ENCODE peak calls at places on chromosomes 3 and 15, in nine cellular contexts. One of them, this sample, is unnamed.
A peak's percentile ranks its signal among the peaks of the same experiment; 100 is the strongest.

GRCh38 chr3:45986303-45986982 is 9.2 kb downstream of the FYCO1 start:
- DNase-seq in colonic mucosa: peak; percentile 67
- DNase-seq in endothelial cell of umbilical vein: peak; percentile 76
- DNase-seq in neural progenitor cell: no peak
- DNase-seq in fibroblast of lung: peak; percentile 67
- DNase-seq in neuronal stem cell: no peak
- DNase-seq in IMR-90: peak; percentile 87
- DNase-seq in HCT116: no peak
- DNase-seq in mesendoderm: no peak
- DNase-seq in this sample: no peak

GRCh38 chr3:193572426-193572908 is 17.8 kb upstream of the ATP13A4 start:
- DNase-seq in mesendoderm: peak; percentile 79
- DNase-seq in IMR-90: peak; percentile 64
- DNase-seq in neuronal stem cell: peak; percentile 63
- DNase-seq in HCT116: peak; percentile 65
- DNase-seq in colonic mucosa: peak; percentile 75
- DNase-seq in fibroblast of lung: peak; percentile 70
- DNase-seq in endothelial cell of umbilical vein: peak; percentile 69
- DNase-seq in neural progenitor cell: peak; percentile 81
- DNase-seq in this sample: peak; percentile 87

GRCh38 chr3:14472471-14473351 is 67.4 kb downstream of the GRIP2 start:
- DNase-seq in endothelial cell of umbilical vein: peak; percentile 79
- DNase-seq in neural progenitor cell: no peak
- DNase-seq in neuronal stem cell: no peak
- DNase-seq in fibroblast of lung: peak; percentile 88
- DNase-seq in colonic mucosa: peak; percentile 29
- DNase-seq in IMR-90: peak; percentile 92
- DNase-seq in HCT116: peak; percentile 32
- DNase-seq in mesendoderm: peak; percentile 88
- DNase-seq in this sample: peak; percentile 83

GRCh38 chr3:120622457-120622856 is 26.3 kb downstream of the NDUFB4 start:
- DNase-seq in neuronal stem cell: no peak
- DNase-seq in HCT116: no peak
- DNase-seq in mesendoderm: no peak
- DNase-seq in endothelial cell of umbilical vein: no peak
- DNase-seq in neural progenitor cell: no peak
- DNase-seq in colonic mucosa: no peak
- DNase-seq in fibroblast of lung: no peak
- DNase-seq in IMR-90: no peak
- DNase-seq in this sample: no peak

GRCh38 chr3:194489736-194490612 is 3.2 kb upstream of the ATP13A3 start:
- DNase-seq in IMR-90: peak; percentile 62
- DNase-seq in neural progenitor cell: no peak
- DNase-seq in neuronal stem cell: no peak
- DNase-seq in colonic mucosa: no peak
- DNase-seq in endothelial cell of umbilical vein: peak; percentile 63
- DNase-seq in fibroblast of lung: peak; percentile 56
- DNase-seq in mesendoderm: no peak
- DNase-seq in HCT116: no peak
- DNase-seq in this sample: no peak

GRCh38 chr15:74130089-74130848 is at the start of gene ISLR2:
- DNase-seq in neuronal stem cell: no peak
- DNase-seq in fibroblast of lung: no peak
- DNase-seq in IMR-90: no peak
- DNase-seq in mesendoderm: no peak
- DNase-seq in colonic mucosa: no peak
- DNase-seq in endothelial cell of umbilical vein: no peak
- DNase-seq in neural progenitor cell: peak; percentile 67
- DNase-seq in HCT116: no peak
- DNase-seq in this sample: no peak

GRCh38 chr15:50247819-50248650 is 17.5 kb downstream of the HDC start:
- DNase-seq in endothelial cell of umbilical vein: no peak
- DNase-seq in neuronal stem cell: no peak
- DNase-seq in mesendoderm: peak; percentile 47
- DNase-seq in colonic mucosa: no peak
- DNase-seq in neural progenitor cell: no peak
- DNase-seq in fibroblast of lung: no peak
- DNase-seq in HCT116: no peak
- DNase-seq in IMR-90: no peak
- DNase-seq in this sample: no peak

GRCh38 chr3:72152551-72153476 is 367.9 kb upstream of the PROK2 start:
- DNase-seq in mesendoderm: no peak
- DNase-seq in colonic mucosa: peak; percentile 80
- DNase-seq in neural progenitor cell: no peak
- DNase-seq in endothelial cell of umbilical vein: peak; percentile 77
- DNase-seq in HCT116: peak; percentile 21
- DNase-seq in IMR-90: peak; percentile 69
- DNase-seq in neuronal stem cell: no peak
- DNase-seq in fibroblast of lung: peak; percentile 88
- DNase-seq in this sample: no peak

GRCh38 chr3:173663664-173664063 is 266.1 kb downstream of the NLGN1 start:
- DNase-seq in HCT116: no peak
- DNase-seq in endothelial cell of umbilical vein: no peak
- DNase-seq in mesendoderm: no peak
- DNase-seq in neural progenitor cell: no peak
- DNase-seq in colonic mucosa: no peak
- DNase-seq in fibroblast of lung: no peak
- DNase-seq in IMR-90: no peak
- DNase-seq in neuronal stem cell: no peak
- DNase-seq in this sample: no peak

GRCh38 chr3:30286007-30286669 is 320.3 kb upstream of the TGFBR2 start:
- DNase-seq in neural progenitor cell: peak; percentile 12
- DNase-seq in IMR-90: peak; percentile 88
- DNase-seq in endothelial cell of umbilical vein: peak; percentile 99
- DNase-seq in colonic mucosa: peak; percentile 66
- DNase-seq in mesendoderm: no peak
- DNase-seq in HCT116: peak; percentile 68
- DNase-seq in fibroblast of lung: peak; percentile 90
- DNase-seq in neuronal stem cell: no peak
- DNase-seq in this sample: no peak
- H3K9ac ChIP-seq in neural progenitor cell: no peak overlapping the region
- H3K9ac ChIP-seq in IMR-90: no peak overlapping the region
- H3K9ac ChIP-seq in endothelial cell of umbilical vein: peak overlapping the region; percentile 56
- H3K9ac ChIP-seq in colonic mucosa: no peak overlapping the region
- H3K9ac ChIP-seq in mesendoderm: no peak overlapping the region
- H3K9ac ChIP-seq in HCT116: no peak overlapping the region
- H3K9ac ChIP-seq in fibroblast of lung: no peak overlapping the region
- H3K9ac ChIP-seq in neuronal stem cell: no peak overlapping the region
- H3K9ac ChIP-seq in this sample: no peak overlapping the region

GRCh38 chr3:128420720-128421438 is 45.8 kb downstream of the DNAJB8 start:
- DNase-seq in colonic mucosa: no peak
- DNase-seq in IMR-90: no peak
- DNase-seq in endothelial cell of umbilical vein: no peak
- DNase-seq in HCT116: no peak
- DNase-seq in neuronal stem cell: no peak
- DNase-seq in fibroblast of lung: no peak
- DNase-seq in neural progenitor cell: no peak
- DNase-seq in mesendoderm: no peak
- DNase-seq in this sample: no peak

GRCh38 chr3:128421966-128422365 is 44.7 kb downstream of the DNAJB8 start:
- DNase-seq in neural progenitor cell: no peak
- DNase-seq in mesendoderm: no peak
- DNase-seq in neuronal stem cell: no peak
- DNase-seq in colonic mucosa: no peak
- DNase-seq in IMR-90: no peak
- DNase-seq in endothelial cell of umbilical vein: no peak
- DNase-seq in HCT116: no peak
- DNase-seq in fibroblast of lung: no peak
- DNase-seq in this sample: no peak

GRCh38 chr3:128420289-128420688 is 46.4 kb downstream of the DNAJB8 start:
- DNase-seq in endothelial cell of umbilical vein: no peak
- DNase-seq in IMR-90: no peak
- DNase-seq in neuronal stem cell: no peak
- DNase-seq in mesendoderm: no peak
- DNase-seq in fibroblast of lung: no peak
- DNase-seq in neural progenitor cell: no peak
- DNase-seq in colonic mucosa: no peak
- DNase-seq in HCT116: no peak
- DNase-seq in this sample: no peak

GRCh38 chr3:128422762-128423524 is 43.7 kb downstream of the DNAJB8 start:
- DNase-seq in neuronal stem cell: no peak
- DNase-seq in IMR-90: no peak
- DNase-seq in endothelial cell of umbilical vein: no peak
- DNase-seq in fibroblast of lung: no peak
- DNase-seq in neural progenitor cell: no peak
- DNase-seq in HCT116: no peak
- DNase-seq in mesendoderm: no peak
- DNase-seq in colonic mucosa: no peak
- DNase-seq in this sample: peak; percentile 44

DNA sequence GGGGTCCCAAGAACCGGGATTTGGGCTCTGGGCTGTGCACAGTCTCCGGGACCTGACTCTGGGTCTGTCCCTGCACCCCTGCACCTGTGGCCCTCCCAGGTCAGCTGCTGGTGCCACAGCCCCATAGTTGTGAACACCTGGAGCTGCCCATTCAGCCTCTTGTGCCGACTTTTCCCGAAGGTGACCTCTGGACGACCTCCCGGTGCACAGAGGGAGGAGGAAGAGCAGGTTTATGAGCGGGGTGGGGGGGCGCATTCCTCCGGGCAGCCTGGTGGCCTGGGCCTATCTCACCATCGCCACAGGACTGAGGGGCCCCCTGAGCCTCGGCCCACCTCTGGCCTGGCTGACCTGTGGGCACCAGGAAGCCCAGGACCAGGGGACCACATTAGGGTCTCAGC is 45.3 kb downstream of the DNAJB8 start:
- DNase-seq in fibroblast of lung: no peak
- DNase-seq in neuronal stem cell: no peak
- DNase-seq in endothelial cell of umbilical vein: no peak
- DNase-seq in mesendoderm: no peak
- DNase-seq in HCT116: no peak
- DNase-seq in colonic mucosa: no peak
- DNase-seq in IMR-90: no peak
- DNase-seq in neural progenitor cell: no peak
- DNase-seq in this sample: no peak
- H3K4me1 ChIP-seq in fibroblast of lung: peaks cover under 1% of the 10 kb centered on the region
- H3K4me1 ChIP-seq in neuronal stem cell: peaks cover 5% of the 10 kb centered on the region
- H3K4me1 ChIP-seq in endothelial cell of umbilical vein: peaks cover 3% of the 10 kb centered on the region
- H3K4me1 ChIP-seq in mesendoderm: no peaks in the 10 kb centered on the region
- H3K4me1 ChIP-seq in HCT116: peaks cover 77% of the 10 kb centered on the region
- H3K4me1 ChIP-seq in colonic mucosa: no peaks in the 10 kb centered on the region
- H3K4me1 ChIP-seq in IMR-90: peaks cover 2% of the 10 kb centered on the region
- H3K4me1 ChIP-seq in neural progenitor cell: no peaks in the 10 kb centered on the region
- H3K4me1 ChIP-seq in this sample: no peaks in the 10 kb centered on the region

DNA sequence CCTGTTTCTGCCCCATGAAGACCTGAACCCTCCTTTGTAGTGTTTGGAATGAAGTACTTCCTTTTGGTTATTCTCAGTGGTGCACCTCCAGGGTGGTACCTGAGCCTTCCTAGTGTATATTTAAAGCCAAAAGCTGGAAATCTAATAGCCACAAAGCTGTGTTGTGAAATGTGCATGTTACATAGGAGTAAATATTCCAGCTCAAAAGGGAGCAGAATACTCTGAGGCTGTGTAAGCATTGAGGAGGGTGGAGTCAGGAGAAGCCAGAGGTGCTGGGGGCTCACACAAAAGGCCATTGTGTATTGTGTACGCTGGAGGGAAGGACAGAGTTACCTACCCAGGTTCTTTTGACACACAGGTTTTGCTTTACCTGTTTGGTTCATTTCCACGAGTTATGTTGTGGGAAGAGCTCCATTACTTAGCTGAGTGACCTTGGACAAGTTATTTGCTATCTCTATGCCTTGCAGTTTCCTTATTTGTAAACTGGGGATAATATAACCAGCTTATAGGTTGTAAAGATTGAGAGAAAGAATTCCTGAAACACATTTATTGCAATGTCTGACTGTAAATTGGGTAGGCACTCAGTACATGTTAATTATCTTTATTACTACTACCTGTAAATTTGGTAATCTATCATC is 24.7 kb downstream of the GPR171 start:
- DNase-seq in HCT116: no peak
- DNase-seq in endothelial cell of umbilical vein: no peak
- DNase-seq in neuronal stem cell: no peak
- DNase-seq in neural progenitor cell: no peak
- DNase-seq in IMR-90: no peak
- DNase-seq in mesendoderm: no peak
- DNase-seq in fibroblast of lung: no peak
- DNase-seq in colonic mucosa: peak; percentile 40
- DNase-seq in this sample: no peak
- H3K9ac ChIP-seq in HCT116: no peak overlapping the region
- H3K9ac ChIP-seq in endothelial cell of umbilical vein: no peak overlapping the region
- H3K9ac ChIP-seq in neuronal stem cell: no peak overlapping the region
- H3K9ac ChIP-seq in neural progenitor cell: no peak overlapping the region
- H3K9ac ChIP-seq in IMR-90: no peak overlapping the region
- H3K9ac ChIP-seq in mesendoderm: no peak overlapping the region
- H3K9ac ChIP-seq in fibroblast of lung: no peak overlapping the region
- H3K9ac ChIP-seq in colonic mucosa: no peak overlapping the region
- H3K9ac ChIP-seq in this sample: no peak overlapping the region

GRCh38 chr3:123755085-123755484 is 129.0 kb downstream of the MYLK start:
- DNase-seq in neuronal stem cell: no peak
- DNase-seq in colonic mucosa: peak; percentile 79
- DNase-seq in fibroblast of lung: no peak
- DNase-seq in endothelial cell of umbilical vein: no peak
- DNase-seq in mesendoderm: peak; percentile 73
- DNase-seq in neural progenitor cell: no peak
- DNase-seq in IMR-90: no peak
- DNase-seq in HCT116: no peak
- DNase-seq in this sample: peak; percentile 79
- H3K4me1 ChIP-seq in neuronal stem cell: peaks cover 22% of the 10 kb centered on the region
- H3K4me1 ChIP-seq in colonic mucosa: peaks cover 26% of the 10 kb centered on the region
- H3K4me1 ChIP-seq in fibroblast of lung: peaks cover 49% of the 10 kb centered on the region
- H3K4me1 ChIP-seq in endothelial cell of umbilical vein: peaks cover 10% of the 10 kb centered on the region
- H3K4me1 ChIP-seq in mesendoderm: peaks cover 3% of the 10 kb centered on the region
- H3K4me1 ChIP-seq in neural progenitor cell: peaks cover 16% of the 10 kb centered on the region
- H3K4me1 ChIP-seq in IMR-90: peaks cover 39% of the 10 kb centered on the region
- H3K4me1 ChIP-seq in HCT116: peaks cover 34% of the 10 kb centered on the region
- H3K4me1 ChIP-seq in this sample: peaks cover 8% of the 10 kb centered on the region

DNA sequence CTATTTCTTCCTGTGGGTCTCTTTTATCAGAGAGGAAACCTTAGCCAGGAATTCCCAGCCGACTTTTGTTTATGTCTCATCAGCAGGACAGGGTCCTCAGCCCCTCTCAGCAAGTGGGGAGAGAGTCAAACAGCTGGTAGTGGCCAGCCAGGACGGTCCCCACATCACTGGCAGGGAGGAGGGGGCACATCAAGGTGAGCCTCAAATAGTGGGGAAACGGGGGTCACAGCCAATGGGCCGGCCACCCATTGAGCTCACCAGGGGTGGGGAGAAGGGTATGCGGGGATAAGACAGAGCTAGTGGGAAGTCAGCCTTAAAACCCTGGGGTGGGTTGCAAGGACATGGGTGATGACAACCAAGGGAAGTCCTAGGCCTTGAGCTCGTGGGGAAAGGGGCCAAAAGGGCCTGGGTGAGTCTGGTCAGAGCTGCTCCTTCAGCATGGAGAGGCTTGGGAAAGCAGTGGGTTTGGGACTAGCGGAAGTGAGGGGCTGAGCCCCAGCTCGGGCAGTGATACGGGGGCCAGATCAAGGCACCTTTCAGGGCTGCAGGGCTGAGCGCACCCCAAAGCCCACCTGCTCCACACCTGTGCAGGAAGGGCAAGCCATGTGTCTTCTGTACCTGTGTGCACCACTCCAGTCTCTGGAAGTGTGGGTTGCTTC is 29.3 kb upstream of the KLF13 start:
- DNase-seq in neural progenitor cell: no peak
- DNase-seq in fibroblast of lung: no peak
- DNase-seq in colonic mucosa: no peak
- DNase-seq in HCT116: no peak
- DNase-seq in endothelial cell of umbilical vein: no peak
- DNase-seq in mesendoderm: no peak
- DNase-seq in neuronal stem cell: no peak
- DNase-seq in IMR-90: no peak
- DNase-seq in this sample: peak; percentile 30
- H3K9ac ChIP-seq in neural progenitor cell: no peak overlapping the region
- H3K9ac ChIP-seq in fibroblast of lung: no peak overlapping the region
- H3K9ac ChIP-seq in colonic mucosa: no peak overlapping the region
- H3K9ac ChIP-seq in HCT116: no peak overlapping the region
- H3K9ac ChIP-seq in endothelial cell of umbilical vein: no peak overlapping the region
- H3K9ac ChIP-seq in mesendoderm: no peak overlapping the region
- H3K9ac ChIP-seq in neuronal stem cell: peak overlapping the region; percentile 7
- H3K9ac ChIP-seq in IMR-90: no peak overlapping the region
- H3K9ac ChIP-seq in this sample: no peak overlapping the region

GRCh38 chr3:57604971-57605370 is 7.8 kb upstream of the ARF4 start:
- DNase-seq in IMR-90: no peak
- DNase-seq in HCT116: no peak
- DNase-seq in mesendoderm: no peak
- DNase-seq in neuronal stem cell: no peak
- DNase-seq in endothelial cell of umbilical vein: no peak
- DNase-seq in neural progenitor cell: no peak
- DNase-seq in colonic mucosa: peak; percentile 68
- DNase-seq in fibroblast of lung: no peak
- DNase-seq in this sample: no peak
- H3K4me1 ChIP-seq in IMR-90: no peaks in the 10 kb centered on the region
- H3K4me1 ChIP-seq in HCT116: no peaks in the 10 kb centered on the region
- H3K4me1 ChIP-seq in mesendoderm: no peaks in the 10 kb centered on the region
- H3K4me1 ChIP-seq in neuronal stem cell: no peaks in the 10 kb centered on the region
- H3K4me1 ChIP-seq in endothelial cell of umbilical vein: no peaks in the 10 kb centered on the region
- H3K4me1 ChIP-seq in neural progenitor cell: no peaks in the 10 kb centered on the region
- H3K4me1 ChIP-seq in colonic mucosa: no peaks in the 10 kb centered on the region
- H3K4me1 ChIP-seq in fibroblast of lung: no peaks in the 10 kb centered on the region
- H3K4me1 ChIP-seq in this sample: no peaks in the 10 kb centered on the region

This sample was measured in endodermal cell.